ENCODE peak calls at places on chromosomes 13 and 19, in four cellular contexts. A is bronchial epithelial cell; T is fibroblast of pulmonary artery; P is CD8-positive, alpha-beta T cell. C is an unnamed sample.

GRCh38 chr13:111225810-111226546 is 94.5 kb upstream of the TEX29 start:
- DNase-seq in A (no peak), T (no peak), P (no peak), C (no peak)

GRCh38 chr13:40343550-40344269 is 322.7 kb downstream of the FOXO1 start:
- DNase-seq in A (no peak), T (no peak), P (no peak), C (no peak)

GRCh38 chr19:7579182-7579581 is 16.5 kb upstream of the CAMSAP3 start:
- DNase-seq in A (no peak), T (no peak), P (no peak), C (no peak)

GRCh38 chr19:5580116-5580515 is 12.4 kb upstream of the TINCR start:
- DNase-seq in A (no peak), T (no peak), P (no peak), C (no peak)

GRCh38 chr13:113491418-113491883 is 940 bp upstream of the DCUN1D2 start:
- DNase-seq in A (no peak), T (no peak), P (no peak), C (peak; percentile 60)

GRCh38 chr19:13275016-13275722 is 125.0 kb downstream of the IER2 start:
- DNase-seq in A (no peak), T (no peak), P (no peak), C (no peak)

GRCh38 chr13:41900918-41901317 is 60.0 kb downstream of the VWA8 start:
- DNase-seq in A (peak; percentile 15), T (no peak), P (no peak), C (no peak)

GRCh38 chr13:32791545-32792172 is 205.4 kb downstream of the PDS5B start:
- DNase-seq in A (peak; percentile 16), T (no peak), P (no peak), C (no peak)

GRCh38 chr19:51664131-51664530 is 17.5 kb upstream of the SIGLEC14 start:
- DNase-seq in A (no peak), T (no peak), P (no peak), C (no peak)

GRCh38 chr13:96033220-96034015 is 19.8 kb downstream of the UGGT2 start:
- DNase-seq in A (no peak), T (no peak), P (no peak), C (no peak)

GRCh38 chr19:42619271-42619670 is 24.5 kb upstream of the CEACAM8 start:
- DNase-seq in A (no peak), T (no peak), P (no peak), C (no peak)

GRCh38 chr19:19115954-19116353 is 22.3 kb downstream of the TMEM161A start:
- DNase-seq in A (no peak), T (peak; percentile 25), P (peak; percentile 16), C (peak; percentile 63)

GRCh38 chr19:50975766-50976165 is 6.4 kb upstream of the KLK6 start:
- DNase-seq in A (peak; percentile 53), T (no peak), P (no peak), C (no peak)

GRCh38 chr13:99179460-99179859 is 21.2 kb upstream of the UBAC2 start:
- DNase-seq in A (no peak), T (no peak), P (no peak), C (no peak)

GRCh38 chr19:39506944-39507714 is 7.8 kb upstream of the SELENOV start:
- DNase-seq in A (peak; percentile 44), T (peak; percentile 67), P (no peak), C (no peak)

GRCh38 chr13:75356426-75356825 is 125.5 kb downstream of the TBC1D4 start:
- DNase-seq in A (no peak), T (no peak), P (no peak), C (no peak)

GRCh38 chr19:49132974-49133609 is 13.7 kb downstream of the PPFIA3 start:
- DNase-seq in A (no peak), T (no peak), P (no peak), C (peak; percentile 76)

GRCh38 chr19:58229255-58229639 is 533 bp downstream of the ZNF544 start:
- DNase-seq in A (peak; percentile 20), T (peak; percentile 37), P (no peak), C (no peak)

GRCh38 chr19:47475460-47475859 is 3.8 kb upstream of the SLC8A2 start:
- DNase-seq in A (no peak), T (no peak), P (no peak), C (peak; percentile 75)

GRCh38 chr19:45638930-45639729 is at the start of gene EML2:
- DNase-seq in A (peak; percentile 15), T (no peak), P (no peak), C (peak; percentile 72)

GRCh38 chr19:12137541-12137940 is 2.6 kb downstream of the ZNF20 start:
- DNase-seq in A (no peak), T (no peak), P (no peak), C (no peak)

GRCh38 chr13:27038323-27038722 is 133.3 kb downstream of the USP12 start:
- DNase-seq in A (peak; percentile 82), T (peak; percentile 69), P (no peak), C (no peak)

GRCh38 chr13:53405616-53406015 is 377.0 kb downstream of the OLFM4 start:
- DNase-seq in A (no peak), T (no peak), P (no peak), C (no peak)

GRCh38 chr13:23642110-23642509 is 71.9 kb downstream of the TNFRSF19 start:
- DNase-seq in A (peak; percentile 56), T (no peak), P (no peak), C (no peak)

GRCh38 chr19:3708207-3708931 is at the start of gene TJP3:
- DNase-seq in A (peak; percentile 30), T (no peak), P (no peak), C (peak; percentile 87)

GRCh38 chr13:28489536-28489935 is 5.4 kb downstream of the FLT1 start:
- DNase-seq in A (no peak), T (peak; percentile 54), P (no peak), C (no peak)

GRCh38 chr19:5250127-5250659 is 90.4 kb downstream of the PTPRS start:
- DNase-seq in A (no peak), T (no peak), P (no peak), C (no peak)

GRCh38 chr19:47899335-47899734 is 13.2 kb upstream of the SULT2A1 start:
- DNase-seq in A (no peak), T (no peak), P (no peak), C (no peak)

GRCh38 chr13:33278923-33279322 is 6.6 kb downstream of the STARD13 start:
- DNase-seq in A (no peak), T (no peak), P (no peak), C (no peak)

GRCh38 chr13:41812851-41813250 is 148.1 kb downstream of the VWA8 start:
- DNase-seq in A (no peak), T (no peak), P (no peak), C (no peak)

GRCh38 chr13:91017031-91017668 is 330.3 kb upstream of the MIR17HG start:
- DNase-seq in A (peak; percentile 34), T (peak; percentile 45), P (no peak), C (peak; percentile 37)

GRCh38 chr19:334296-335071 is 10.1 kb downstream of the MIER2 start:
- DNase-seq in A (no peak), T (no peak), P (no peak), C (no peak)

GRCh38 chr19:42252365-42253244 is 2.3 kb downstream of the ERF start:
- DNase-seq in A (peak; percentile 43), T (peak; percentile 50), P (no peak), C (no peak)

GRCh38 chr13:34349091-34349722 is 531.3 kb downstream of the RFC3 start:
- DNase-seq in A (peak; percentile 58), T (peak; percentile 95), P (no peak), C (no peak)

GRCh38 chr13:100454876-100455275 is 133.7 kb downstream of the GGACT start:
- DNase-seq in A (peak; percentile 73), T (peak; percentile 57), P (no peak), C (no peak)

GRCh38 chr13:99970761-99971575 is 599 bp downstream of the ZIC5 start:
- DNase-seq in A (no peak), T (no peak), P (no peak), C (no peak)

GRCh38 chr19:1668048-1668338 is 15.6 kb upstream of the TCF3 start:
- DNase-seq in A (no peak), T (no peak), P (no peak), C (no peak)
- H3K4me3 ChIP-seq in A (no peak overlapping the region), T (no peak overlapping the region), P (no peak overlapping the region), C (no peak overlapping the region)

DNA sequence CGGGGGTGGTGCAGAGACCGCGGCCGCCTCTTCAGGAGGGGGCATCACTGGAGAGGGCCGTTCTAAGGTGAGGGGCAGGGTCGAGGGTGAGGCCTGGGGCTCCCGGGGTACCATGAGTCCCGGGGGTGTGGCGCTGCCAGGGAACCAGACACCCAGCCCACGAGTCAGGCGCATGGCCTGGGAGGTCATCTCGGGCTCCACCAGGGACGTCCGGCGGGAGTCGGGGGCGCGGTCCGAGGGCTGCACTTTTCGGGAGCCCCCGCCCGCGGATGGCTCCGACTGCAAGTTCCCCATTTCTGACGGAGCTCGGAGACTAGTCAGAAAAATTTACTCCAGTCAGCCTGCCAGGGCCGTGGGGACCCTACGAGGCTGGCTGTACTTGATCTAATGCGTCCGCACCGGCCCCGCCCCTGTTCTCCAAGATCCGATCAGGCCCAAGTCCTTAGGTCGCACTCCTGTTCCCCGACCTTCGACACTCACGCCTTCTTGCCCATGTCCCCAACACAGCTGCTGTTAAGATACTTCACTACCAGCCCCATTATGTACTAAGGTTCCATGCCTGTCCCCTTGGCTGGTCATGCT is 775 bp downstream of the GGN start:
- DNase-seq in A (no peak), T (no peak), P (no peak), C (peak; percentile 68)
- H3K4me3 ChIP-seq in A (peak overlapping the region; percentile 63), T (peak overlapping the region; percentile 90), P (peak overlapping the region; percentile 68), C (peak overlapping the region; percentile 62)

GRCh38 chr13:48412100-48412556 is 785 bp downstream of the LPAR6 start:
- DNase-seq in A (peak; percentile 51), T (no peak), P (no peak), C (no peak)

GRCh38 chr13:48412881-48413351 is at the start of gene LPAR6:
- DNase-seq in A (peak; percentile 80), T (peak; percentile 88), P (no peak), C (no peak)

GRCh38 chr13:48410199-48410598 is 2.7 kb downstream of the LPAR6 start:
- DNase-seq in A (peak; percentile 53), T (no peak), P (no peak), C (no peak)

GRCh38 chr13:48414501-48414900 is 1.6 kb upstream of the LPAR6 start:
- DNase-seq in A (no peak), T (no peak), P (no peak), C (no peak)

DNA sequence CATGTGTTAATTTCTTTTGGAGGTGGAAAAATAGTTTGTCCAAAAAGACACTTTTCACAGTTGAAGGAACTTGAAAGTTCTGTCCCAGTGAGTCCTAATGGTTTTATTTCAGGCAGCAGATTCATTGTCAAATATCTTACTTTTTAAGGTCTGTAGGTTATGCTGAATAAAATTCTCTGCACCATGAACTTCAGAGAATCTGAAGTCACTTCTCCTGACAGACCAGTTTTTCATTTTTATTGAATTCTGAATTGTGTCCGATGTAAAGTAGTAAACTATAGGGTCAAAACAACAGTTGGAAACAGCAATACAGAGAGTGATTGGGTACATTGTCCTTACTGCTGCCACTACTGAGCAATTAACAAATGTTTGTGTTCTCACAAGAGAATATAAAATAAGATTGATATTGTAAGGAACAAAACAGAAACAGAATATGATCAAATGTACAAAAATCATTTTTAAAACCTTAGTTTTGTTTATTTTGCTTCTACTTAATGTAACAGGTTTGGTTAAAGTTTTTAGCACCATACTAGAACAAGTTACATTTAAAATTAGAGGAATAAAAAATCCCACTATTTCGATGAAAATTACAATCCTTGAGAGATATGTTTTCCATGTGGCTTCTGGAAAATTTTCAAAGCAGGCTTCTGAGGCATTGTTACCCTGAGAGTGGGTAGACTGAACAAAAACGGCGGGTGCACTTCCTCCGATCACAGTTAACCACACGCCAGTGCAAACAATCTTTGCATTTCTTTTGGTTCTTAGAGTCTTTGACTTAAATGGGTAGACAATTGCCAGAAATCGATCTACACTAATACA is 1.4 kb downstream of the LPAR6 start:
- DNase-seq in A (peak; percentile 32), T (no peak), P (no peak), C (no peak)
- H3K4me3 ChIP-seq in A (peak overlapping the region; percentile 66), T (peak overlapping the region; percentile 64), P (peak overlapping the region; percentile 38), C (peak overlapping the region; percentile 59)

GRCh38 chr13:30735025-30735967 is at the start of gene ALOX5AP:
- DNase-seq in A (no peak), T (no peak), P (no peak), C (no peak)
- H3K4me3 ChIP-seq in A (no peak within 1 kb of the TSS), T (no peak within 1 kb of the TSS), P (peak within 1 kb of the TSS; percentile 64), C (peak within 1 kb of the TSS; percentile 47)